ENCODE peak calls at places on chromosomes 4 and X, in four cellular contexts. O is midbrain, S is pons, V is breast epithelium. F is an unnamed sample.

GRCh38 chrX:37509349-37509748 is 62.1 kb upstream of the LANCL3 start:
- DNase-seq in O (peak), S (peak), V (no peak), F (no peak)

GRCh38 chr4:157702821-157703220 is 470.0 kb downstream of the GASK1B start:
- DNase-seq in O (no peak), S (no peak), V (no peak), F (no peak)

GRCh38 chrX:108250654-108251579 is 159.3 kb downstream of the ATG4A start:
- DNase-seq in O (no peak), S (no peak), V (no peak), F (no peak)

GRCh38 chr4:3124070-3124767 is 49.7 kb downstream of the HTT start:
- DNase-seq in O (no peak), S (no peak), V (no peak), F (no peak)

GRCh38 chr4:100063355-100063754 is 113.3 kb upstream of the H2AZ1 start:
- DNase-seq in O (no peak), S (no peak), V (no peak), F (no peak)

GRCh38 chrX:36334508-36335015 is 415.0 kb downstream of the CFAP47 start:
- DNase-seq in O (no peak), S (no peak), V (no peak), F (no peak)

GRCh38 chr4:146165840-146166239 is 9.7 kb upstream of the LSM6 start:
- DNase-seq in O (no peak), S (no peak), V (no peak), F (no peak)

GRCh38 chrX:73562986-73563739 is at the start of gene CHIC1:
- DNase-seq in O (peak), S (peak), V (peak), F (peak)

GRCh38 chr4:52372269-52372668 is 286.8 kb downstream of the USP46 start:
- DNase-seq in O (no peak), S (no peak), V (no peak), F (no peak)

GRCh38 chr4:149788286-149788685 is 27.4 kb downstream of the IQCM start:
- DNase-seq in O (no peak), S (no peak), V (no peak), F (no peak)

GRCh38 chrX:107574711-107575110 is 53.6 kb upstream of the PRPS1 start:
- DNase-seq in O (no peak), S (no peak), V (no peak), F (no peak)

GRCh38 chrX:51332188-51332942 is at the start of gene NUDT10:
- DNase-seq in O (peak), S (no peak), V (no peak), F (no peak)

GRCh38 chr4:112956458-112956857 is 93.0 kb upstream of the ANK2 start:
- DNase-seq in O (peak), S (peak), V (no peak), F (no peak)

GRCh38 chr4:143346208-143346607 is 9.5 kb downstream of the GAB1 start:
- DNase-seq in O (no peak), S (no peak), V (no peak), F (peak)

GRCh38 chrX:21778236-21778635 is 20.3 kb upstream of the SMPX start:
- DNase-seq in O (no peak), S (no peak), V (no peak), F (no peak)

GRCh38 chr4:2290488-2290887 is 28.6 kb upstream of the MXD4 start:
- DNase-seq in O (no peak), S (no peak), V (no peak), F (no peak)

GRCh38 chr4:3836041-3836801 is 70.0 kb downstream of the ADRA2C start:
- DNase-seq in O (no peak), S (no peak), V (no peak), F (no peak)

GRCh38 chr4:176238157-176238608 is 30.8 kb downstream of the ASB5 start:
- DNase-seq in O (no peak), S (no peak), V (no peak), F (no peak)